ENCODE peak calls at places on chromosomes 2 and 18, in nine cellular contexts. L is thoracic aorta, X is progenitor cell of endocrine pancreas, V is natural killer cell, A is A549, B is Calu3, H is fibroblast of lung, R is psoas muscle, U is stomach. M is an unnamed sample.

GRCh38 chr2:235199128-235199527 is 247.3 kb downstream of the SH3BP4 start:
- DNase-seq in R (no peak), H (no peak), B (no peak), A (no peak), L (no peak), V (no peak), U (no peak), X (no peak), M (no peak)

GRCh38 chr18:47594621-47595086 is 335.8 kb downstream of the SMAD2 start:
- DNase-seq in L (no peak), U (no peak), R (no peak), A (no peak), V (no peak), B (no peak), H (no peak), X (no peak), M (no peak)

GRCh38 chr2:169354244-169354643 is 8.1 kb downstream of the LRP2 start:
- DNase-seq in R (no peak), B (no peak), H (no peak), L (no peak), V (no peak), U (no peak), X (no peak), A (no peak), M (no peak)

GRCh38 chr2:61620244-61621159 is 82.3 kb upstream of the XPO1 start:
- DNase-seq in U (no peak), A (peak), V (no peak), L (no peak), B (peak), R (no peak), H (peak), X (no peak), M (no peak)

GRCh38 chr2:121217627-121218026 is 67.4 kb downstream of the TFCP2L1 start:
- DNase-seq in H (no peak), A (no peak), U (no peak), X (no peak), B (no peak), L (no peak), V (no peak), R (peak), M (no peak)

GRCh38 chr2:237754182-237754581 is 44.4 kb upstream of the RBM44 start:
- DNase-seq in U (no peak), B (no peak), H (no peak), L (no peak), A (no peak), V (no peak), X (no peak), R (no peak), M (no peak)

GRCh38 chr2:1192121-1192520 is 221.1 kb upstream of the TPO start:
- DNase-seq in L (no peak), B (no peak), H (no peak), V (no peak), U (no peak), A (no peak), X (no peak), R (no peak), M (no peak)

GRCh38 chr2:233223059-233223894 is 28.2 kb upstream of the ATG16L1 start:
- DNase-seq in V (no peak), H (no peak), X (no peak), B (no peak), A (no peak), R (no peak), U (no peak), L (no peak), M (no peak)

GRCh38 chr18:446941-447560 is 53.5 kb downstream of the COLEC12 start:
- DNase-seq in A (no peak), R (no peak), B (no peak), X (no peak), L (no peak), H (peak), U (no peak), V (no peak), M (no peak)

GRCh38 chr2:102585704-102586404 is 33.5 kb upstream of the SLC9A2 start:
- DNase-seq in X (no peak), V (no peak), L (no peak), R (no peak), A (peak), U (peak), H (no peak), B (peak), M (no peak)

GRCh38 chr2:239013670-239013960 is 165.7 kb downstream of the TWIST2 start:
- DNase-seq in U (no peak), A (no peak), X (no peak), H (no peak), L (no peak), R (no peak), B (no peak), V (no peak), M (no peak)

GRCh38 chr2:161414385-161415040 is 1.6 kb upstream of the TBR1 start:
- DNase-seq in U (no peak), X (peak), H (peak), B (peak), V (no peak), L (no peak), R (peak), A (peak), M (no peak)

GRCh38 chr2:95388091-95388692 is 14.3 kb upstream of the FAHD2A start:
- DNase-seq in R (no peak), H (no peak), U (no peak), V (no peak), A (no peak), L (no peak), X (no peak), B (no peak), M (no peak)

GRCh38 chr2:238965371-238966273 is 117.7 kb downstream of the TWIST2 start:
- DNase-seq in V (no peak), L (no peak), X (no peak), R (no peak), A (no peak), U (no peak), H (no peak), B (no peak), M (no peak)

GRCh38 chr2:223260681-223261080 is 208.7 kb downstream of the KCNE4 start:
- DNase-seq in L (no peak), A (no peak), B (no peak), X (no peak), V (no peak), U (no peak), R (no peak), H (no peak), M (no peak)

GRCh38 chr2:71463342-71463654 is 9.9 kb downstream of the DYSF start:
- DNase-seq in X (no peak), V (no peak), U (no peak), L (no peak), H (no peak), R (no peak), B (no peak), A (no peak), M (no peak)

GRCh38 chr18:62420151-62420512 is 95.0 kb downstream of the TNFRSF11A start:
- DNase-seq in H (peak), B (peak), R (no peak), U (no peak), L (no peak), A (peak), V (no peak), X (no peak), M (no peak)

GRCh38 chr2:134181219-134181618 is 72.7 kb upstream of the MGAT5 start:
- DNase-seq in U (no peak), V (no peak), A (no peak), H (no peak), B (no peak), X (no peak), R (no peak), L (no peak), M (peak)

GRCh38 chr2:129469881-129470280 is 509.6 kb upstream of the RAB6C start:
- DNase-seq in X (no peak), B (no peak), U (no peak), R (no peak), A (no peak), L (no peak), H (no peak), V (no peak), M (no peak)

GRCh38 chr2:207558106-207558505 is 28.3 kb downstream of the CREB1 start:
- DNase-seq in V (no peak), U (no peak), L (no peak), X (no peak), A (no peak), H (peak), R (no peak), B (no peak), M (no peak)

GRCh38 chr2:85854166-85854509 is 34.7 kb downstream of the ST3GAL5 start:
- DNase-seq in R (no peak), B (no peak), U (no peak), A (no peak), X (no peak), H (no peak), V (peak), L (no peak), M (no peak)

GRCh38 chr2:98514879-98515570 is 70.4 kb downstream of the INPP4A start:
- DNase-seq in X (no peak), L (no peak), V (no peak), B (no peak), A (peak), R (no peak), U (no peak), H (peak), M (no peak)

GRCh38 chr2:65252640-65253039 is 25.0 kb downstream of the ACTR2 start:
- DNase-seq in B (no peak), R (no peak), H (no peak), X (no peak), U (no peak), L (no peak), V (no peak), A (no peak), M (no peak)

GRCh38 chr2:65261676-65262075 is 34.0 kb downstream of the ACTR2 start:
- DNase-seq in H (no peak), V (no peak), U (no peak), R (no peak), L (no peak), A (no peak), B (no peak), X (no peak), M (no peak)

DNA sequence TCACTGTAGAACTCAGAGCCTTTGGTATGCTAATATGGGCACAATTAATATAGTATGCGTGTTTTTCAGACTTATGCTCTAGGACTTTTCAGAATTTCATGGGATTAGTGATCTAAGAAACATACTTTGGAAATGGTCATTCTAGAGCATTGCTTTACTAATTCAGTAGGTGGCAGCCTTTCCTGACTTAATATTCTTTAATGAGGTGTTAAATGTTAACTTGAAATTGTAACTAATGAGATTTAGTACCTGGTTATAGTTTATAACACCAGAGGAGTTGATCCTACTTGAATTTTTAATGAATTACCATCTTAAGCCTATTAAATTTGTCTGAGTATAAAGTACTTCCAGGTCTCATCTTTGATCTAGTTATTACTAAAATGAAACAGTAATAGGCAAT is 28.5 kb downstream of the ACTR2 start:
- DNase-seq in L (no peak), H (no peak), X (no peak), V (no peak), R (no peak), U (no peak), A (no peak), B (no peak), M (no peak)
- TF ChIP-seq CTCF in L (no peak), H (no peak), X (peak), V (peak), R (no peak), U (no peak), A (peak), B (no peak), M (no peak)

DNA sequence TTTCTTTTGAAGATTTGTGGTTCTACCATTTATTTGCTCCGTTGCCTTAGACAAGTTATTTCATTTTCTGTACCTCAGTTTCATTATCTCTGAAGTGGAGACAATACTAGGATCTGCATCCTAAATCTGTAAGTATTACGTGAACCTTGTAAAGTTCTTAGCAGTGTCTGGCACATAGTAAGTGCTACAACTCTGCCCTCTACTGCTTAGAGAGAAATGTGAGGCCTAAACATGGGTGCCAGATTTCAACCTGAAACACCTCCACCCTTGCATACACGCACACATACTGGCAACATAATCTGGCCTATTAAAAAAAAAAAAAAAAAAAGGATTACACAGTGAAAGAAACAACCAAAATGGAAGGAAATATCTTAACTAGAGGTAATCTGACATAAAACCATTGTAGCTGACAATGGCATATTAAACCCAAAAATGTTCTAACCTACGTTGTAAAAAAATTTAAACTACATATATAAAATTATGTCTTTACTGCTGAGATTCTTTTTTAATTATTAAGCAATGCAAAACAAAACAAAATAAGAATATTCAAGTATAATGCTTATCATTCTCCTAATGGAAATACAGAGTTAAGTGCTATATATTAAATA is 132.6 kb downstream of the MAP2 start:
- DNase-seq in U (no peak), B (peak), V (no peak), X (no peak), R (no peak), A (peak), L (no peak), H (peak), M (no peak)
- TF ChIP-seq CTCF in U (no peak), B (peak), V (no peak), X (peak), R (peak), A (peak), L (peak), H (peak), M (no peak)

GRCh38 chr18:77762632-77763031 is 513.0 kb downstream of the GALR1 start:
- DNase-seq in V (no peak), B (no peak), L (no peak), H (no peak), R (no peak), U (no peak), A (no peak), X (no peak), M (no peak)

GRCh38 chr18:77761332-77761731 is 511.7 kb downstream of the GALR1 start:
- DNase-seq in B (no peak), R (no peak), V (no peak), U (no peak), L (no peak), H (no peak), A (no peak), X (no peak), M (no peak)

GRCh38 chr18:77766421-77766820 is 516.8 kb downstream of the GALR1 start:
- DNase-seq in U (no peak), R (no peak), X (no peak), H (no peak), A (no peak), L (no peak), B (no peak), V (no peak), M (no peak)

GRCh38 chr18:77763530-77763929 is 513.9 kb downstream of the GALR1 start:
- DNase-seq in B (no peak), L (no peak), X (no peak), H (no peak), V (no peak), U (no peak), A (no peak), R (no peak), M (no peak)

DNA sequence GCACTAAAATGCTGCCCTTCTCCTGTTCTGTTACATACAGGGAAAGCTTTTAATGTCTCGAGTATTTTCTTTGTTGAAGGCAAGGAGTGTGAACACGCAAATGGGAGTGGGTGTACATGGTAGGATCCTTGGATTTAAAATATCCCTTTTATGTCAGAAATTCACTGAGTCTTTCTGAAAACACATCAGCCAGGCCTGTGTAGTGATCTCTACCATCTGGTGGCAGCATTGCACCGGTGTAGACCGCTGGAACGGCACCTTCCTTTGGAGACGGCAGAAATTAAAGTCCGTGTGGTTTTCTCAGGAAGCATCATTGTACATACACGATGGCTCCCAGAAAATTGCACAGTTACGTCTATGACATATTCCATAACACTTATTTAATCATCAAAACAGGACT is 515.8 kb downstream of the GALR1 start:
- DNase-seq in V (no peak), X (peak), B (no peak), R (no peak), A (peak), L (no peak), H (no peak), U (no peak), M (no peak)
- TF ChIP-seq CTCF in V (no peak), X (peak), B (no peak), R (peak), A (peak), L (no peak), H (no peak), U (no peak), M (no peak)

DNA sequence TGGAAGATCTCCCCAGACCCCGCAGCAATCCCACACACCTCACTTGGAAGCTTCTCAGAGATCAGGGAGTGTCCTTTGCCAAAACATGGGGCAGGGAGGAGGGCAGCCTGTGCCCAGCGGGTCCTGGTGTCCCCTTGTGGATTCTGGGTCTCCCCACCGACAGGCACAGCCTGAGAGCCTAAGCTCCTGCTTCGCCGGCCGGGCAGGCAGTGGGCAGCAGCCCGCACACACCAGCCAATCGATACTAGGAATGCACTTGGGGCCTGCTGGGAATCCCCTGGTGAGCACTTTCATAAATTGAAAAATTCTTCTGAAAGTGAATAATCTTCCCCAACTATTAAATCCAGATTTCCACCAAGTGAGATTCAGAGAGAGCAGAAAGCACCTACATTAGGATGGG is 246.0 kb downstream of the ATAD2B start:
- DNase-seq in R (no peak), L (no peak), A (no peak), X (no peak), H (no peak), V (no peak), B (no peak), U (no peak), M (no peak)
- TF ChIP-seq CTCF in R (no peak), L (no peak), A (no peak), X (no peak), H (no peak), V (no peak), B (no peak), U (no peak), M (no peak)

GRCh38 chr2:63544017-63544627 is 44.2 kb downstream of the WDPCP start:
- DNase-seq in U (no peak), A (peak), B (no peak), H (peak), R (no peak), L (no peak), V (no peak), X (no peak), M (no peak)
- TF ChIP-seq CTCF in U (no peak), A (peak), B (no peak), H (peak), R (peak), L (no peak), V (peak), X (peak), M (peak)

GRCh38 chr2:156065912-156066311 is 266.6 kb downstream of the NR4A2 start:
- DNase-seq in X (no peak), A (peak), H (no peak), R (no peak), B (peak), U (no peak), L (no peak), V (no peak), M (no peak)
- TF ChIP-seq CTCF in X (peak), A (peak), H (peak), R (no peak), B (peak), U (no peak), L (no peak), V (no peak), M (no peak)

DNA sequence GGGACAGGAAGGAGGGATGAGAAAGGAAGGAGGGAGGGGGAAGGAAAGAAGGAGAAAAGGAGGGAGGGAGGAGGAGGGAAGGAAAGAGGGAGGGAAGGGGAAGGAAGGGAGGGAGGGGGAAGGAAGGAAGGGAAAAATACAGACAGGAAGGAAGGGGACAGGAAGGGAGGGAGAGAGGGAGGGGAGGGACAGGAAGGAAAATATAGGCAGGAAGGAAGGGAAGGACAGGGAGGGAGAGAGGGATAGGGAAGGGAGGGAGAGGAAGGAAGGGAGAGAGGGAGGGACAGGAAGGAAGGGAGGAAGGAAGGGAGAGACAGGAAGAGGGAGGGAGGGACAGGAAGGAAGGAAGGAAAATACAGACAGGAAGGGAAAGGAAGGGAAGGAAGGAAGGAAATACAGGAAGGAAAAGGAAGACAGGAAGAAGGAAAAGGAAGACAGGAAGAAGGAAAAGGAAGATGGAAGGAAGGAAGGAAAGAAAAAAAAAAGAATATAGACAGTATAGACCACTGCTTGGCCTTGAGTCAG is 63.6 kb downstream of the FEZ2 start:
- DNase-seq in A (no peak), V (no peak), R (no peak), L (no peak), X (no peak), H (no peak), B (no peak), U (no peak), M (no peak)
- TF ChIP-seq CTCF in A (no peak), V (no peak), R (no peak), L (no peak), X (no peak), H (no peak), B (no peak), U (no peak), M (no peak)